ENCODE peak calls at places on chromosomes 5 and 9, in nine cellular contexts. I is HEK293T; J is GM12865; L is CD4-positive, alpha-beta T cell; P is GDM1; Y is COR-L47; W is BE2C; F is EL; M is anterior cingulate cortex. V is an unnamed sample.

GRCh38 chr9:108787664-108788048 is 68.1 kb downstream of the ACTL7B start:
- DNase-seq in I (no peak), J (peak), L (no peak), P (no peak), Y (no peak), W (no peak), F (no peak), M (no peak), V (no peak)

GRCh38 chr9:98357921-98358535 is 102.6 kb upstream of the TBC1D2 start:
- DNase-seq in I (no peak), J (no peak), L (no peak), P (no peak), Y (no peak), W (no peak), F (peak), M (no peak), V (no peak)

GRCh38 chr9:16321461-16322119 is 548.9 kb downstream of the BNC2 start:
- DNase-seq in I (no peak), J (no peak), L (no peak), P (no peak), Y (no peak), W (no peak), F (peak), M (no peak), V (peak)

GRCh38 chr9:131874447-131874846 is 134.6 kb upstream of the RAPGEF1 start:
- DNase-seq in I (no peak), J (no peak), L (no peak), P (no peak), Y (no peak), W (no peak), F (no peak), M (no peak), V (no peak)

GRCh38 chr5:151257731-151258715 is 5.0 kb downstream of the GM2A start:
- DNase-seq in I (no peak), J (peak), L (no peak), P (peak), Y (no peak), W (no peak), F (peak), M (no peak), V (peak)

GRCh38 chr5:138245717-138246116 is 28.7 kb downstream of the GFRA3 start:
- DNase-seq in I (no peak), J (no peak), L (no peak), P (no peak), Y (no peak), W (no peak), F (no peak), M (no peak), V (no peak)

GRCh38 chr5:35924122-35924949 is 14.1 kb downstream of the CAPSL start:
- DNase-seq in I (no peak), J (no peak), L (no peak), P (no peak), Y (no peak), W (no peak), F (peak), M (no peak), V (peak)

GRCh38 chr5:134136771-134137170 is 22.3 kb downstream of the TCF7 start:
- DNase-seq in I (no peak), J (no peak), L (no peak), P (no peak), Y (no peak), W (no peak), F (no peak), M (no peak), V (no peak)

GRCh38 chr9:94767331-94768099 is 41.0 kb downstream of the AOPEP start:
- DNase-seq in I (no peak), J (peak), L (no peak), P (no peak), Y (no peak), W (no peak), F (peak), M (no peak), V (peak)

GRCh38 chr5:180441577-180441976 is 52.6 kb upstream of the CNOT6 start:
- DNase-seq in I (no peak), J (no peak), L (no peak), P (no peak), Y (no peak), W (no peak), F (no peak), M (no peak), V (no peak)

GRCh38 chr9:69168709-69169217 is 5.3 kb upstream of the TJP2 start:
- DNase-seq in I (no peak), J (peak), L (peak), P (no peak), Y (peak), W (no peak), F (no peak), M (no peak), V (peak)

GRCh38 chr5:54701179-54701578 is 183.6 kb downstream of the SNX18 start:
- DNase-seq in I (no peak), J (no peak), L (no peak), P (no peak), Y (no peak), W (no peak), F (peak), M (no peak), V (peak)

GRCh38 chr9:69649566-69650260 is 22.5 kb downstream of the APBA1 start:
- DNase-seq in I (no peak), J (no peak), L (no peak), P (no peak), Y (no peak), W (no peak), F (peak), M (no peak), V (peak)

GRCh38 chr5:79202076-79202475 is 33.9 kb upstream of the JMY start:
- DNase-seq in I (no peak), J (no peak), L (no peak), P (no peak), Y (no peak), W (no peak), F (peak), M (no peak), V (no peak)

GRCh38 chr9:91176426-91176825 is 185.3 kb downstream of the AUH start:
- DNase-seq in I (no peak), J (no peak), L (no peak), P (no peak), Y (no peak), W (no peak), F (no peak), M (no peak), V (no peak)

GRCh38 chr5:65796269-65796668 is 74.3 kb downstream of the NLN start:
- DNase-seq in I (no peak), J (no peak), L (no peak), P (no peak), Y (no peak), W (no peak), F (peak), M (no peak), V (no peak)

GRCh38 chr5:34625246-34625645 is 30.9 kb upstream of the RAI14 start:
- DNase-seq in I (no peak), J (no peak), L (no peak), P (no peak), Y (no peak), W (no peak), F (no peak), M (no peak), V (peak)

GRCh38 chr9:94656976-94657375 is 17.7 kb upstream of the FBP1 start:
- DNase-seq in I (no peak), J (no peak), L (no peak), P (no peak), Y (peak), W (no peak), F (no peak), M (no peak), V (no peak)

GRCh38 chr9:21527579-21527978 is 45.5 kb upstream of the IFNE start:
- DNase-seq in I (no peak), J (peak), L (no peak), P (no peak), Y (no peak), W (no peak), F (no peak), M (no peak), V (no peak)

GRCh38 chr5:123756325-123756664 is 244.3 kb downstream of the CSNK1G3 start:
- DNase-seq in I (no peak), J (no peak), L (no peak), P (no peak), Y (no peak), W (no peak), F (peak), M (no peak), V (no peak)

GRCh38 chr5:41196197-41196596 is 17.1 kb downstream of the C6 start:
- DNase-seq in I (no peak), J (no peak), L (no peak), P (no peak), Y (no peak), W (no peak), F (no peak), M (no peak), V (no peak)

GRCh38 chr9:114287001-114287762 is 35.7 kb upstream of the ORM1 start:
- DNase-seq in I (no peak), J (no peak), L (no peak), P (no peak), Y (no peak), W (peak), F (no peak), M (no peak), V (no peak)

GRCh38 chr9:70594546-70594945 is 180.1 kb upstream of the KLF9 start:
- DNase-seq in I (no peak), J (no peak), L (no peak), P (no peak), Y (no peak), W (no peak), F (no peak), M (no peak), V (peak)

GRCh38 chr9:136228107-136228875 is 17.3 kb downstream of the QSOX2 start:
- DNase-seq in I (no peak), J (no peak), L (no peak), P (no peak), Y (no peak), W (no peak), F (peak), M (no peak), V (peak)

GRCh38 chr9:113350338-113350672 is 964 bp downstream of the BSPRY start:
- DNase-seq in I (no peak), J (no peak), L (no peak), P (no peak), Y (no peak), W (peak), F (no peak), M (no peak), V (no peak)

GRCh38 chr9:109923371-109923770 is 143.4 kb downstream of the PALM2AKAP2 start:
- DNase-seq in I (no peak), J (no peak), L (no peak), P (no peak), Y (peak), W (no peak), F (no peak), M (no peak), V (no peak)

GRCh38 chr5:111231053-111231586 is 6.9 kb downstream of the CAMK4 start:
- DNase-seq in I (no peak), J (no peak), L (no peak), P (no peak), Y (no peak), W (no peak), F (no peak), M (no peak), V (no peak)

GRCh38 chr5:100723229-100723628 is 179.9 kb downstream of the ST8SIA4 start:
- DNase-seq in I (no peak), J (no peak), L (no peak), P (no peak), Y (no peak), W (no peak), F (no peak), M (no peak), V (no peak)

GRCh38 chr9:110546411-110546871 is 33.1 kb downstream of the SVEP1 start:
- DNase-seq in I (no peak), J (no peak), L (no peak), P (no peak), Y (no peak), W (no peak), F (peak), M (no peak), V (no peak)

GRCh38 chr9:119701651-119702050 is 332.4 kb upstream of the BRINP1 start:
- DNase-seq in I (no peak), J (no peak), L (no peak), P (no peak), Y (peak), W (no peak), F (no peak), M (no peak), V (no peak)

GRCh38 chr9:109043578-109043977 is 30.3 kb upstream of the CTNNAL1 start:
- DNase-seq in I (no peak), J (no peak), L (no peak), P (no peak), Y (no peak), W (no peak), F (no peak), M (no peak), V (no peak)

GRCh38 chr5:131109540-131110255 is 55.4 kb downstream of the HINT1 start:
- DNase-seq in I (peak), J (peak), L (no peak), P (peak), Y (peak), W (peak), F (peak), M (no peak), V (peak)

GRCh38 chr5:14364576-14365472 is 216.8 kb upstream of the OTULINL start:
- DNase-seq in I (peak), J (no peak), L (peak), P (no peak), Y (peak), W (peak), F (no peak), M (no peak), V (no peak)

GRCh38 chr5:158484246-158484645 is 615.5 kb downstream of the EBF1 start:
- DNase-seq in I (no peak), J (no peak), L (no peak), P (no peak), Y (no peak), W (no peak), F (peak), M (no peak), V (no peak)

GRCh38 chr9:137463931-137464290 is 4.8 kb upstream of the NSMF start:
- DNase-seq in I (no peak), J (no peak), L (no peak), P (no peak), Y (no peak), W (no peak), F (no peak), M (no peak), V (no peak)

GRCh38 chr5:151772029-151772867 is 494 bp downstream of the G3BP1 start:
- DNase-seq in I (no peak), J (peak), L (peak), P (no peak), Y (no peak), W (peak), F (peak), M (no peak), V (peak)

GRCh38 chr9:131630206-131630831 is 85.0 kb downstream of the PRRT1B start:
- DNase-seq in I (no peak), J (peak), L (no peak), P (no peak), Y (no peak), W (no peak), F (no peak), M (no peak), V (no peak)

GRCh38 chr5:86679949-86680348 is 62.2 kb downstream of the COX7C start:
- DNase-seq in I (no peak), J (no peak), L (no peak), P (no peak), Y (no peak), W (no peak), F (no peak), M (no peak), V (no peak)

GRCh38 chr9:135251996-135252760 is 164.7 kb downstream of the OLFM1 start:
- DNase-seq in I (no peak), J (no peak), L (no peak), P (no peak), Y (no peak), W (peak), F (no peak), M (no peak), V (no peak)

V was measured in mesenchymal stem cell.